ENCODE peak calls at places on chromosomes 12 and 14, in ten cellular contexts. Q, I, C, Y, D, T, R, H, V and U are unnamed samples.

GRCh38 chr14:39266589-39266870 is 32.8 kb downstream of the MIA2 start:
- DNase-seq in Y (peak; percentile 51), D (no peak), V (peak; percentile 88), R (peak; percentile 91), T (peak; percentile 73), H (no peak), C (peak; percentile 59), I (peak; percentile 67), Q (no peak), U (no peak)

GRCh38 chr12:88590851-88591250 is 10.6 kb upstream of the KITLG start:
- DNase-seq in T (no peak), H (no peak), R (no peak), Y (no peak), C (peak; percentile 37), D (no peak), Q (no peak), I (no peak), V (no peak), U (no peak)

GRCh38 chr12:80086025-80086424 is 13.3 kb upstream of the OTOGL start:
- DNase-seq in D (no peak), V (no peak), T (no peak), R (no peak), Q (no peak), H (no peak), Y (no peak), I (no peak), C (no peak), U (no peak)

GRCh38 chr12:114902665-114903393 is 218.9 kb upstream of the TBX3 start:
- DNase-seq in V (no peak), Y (no peak), R (no peak), H (no peak), T (peak; percentile 87), I (no peak), C (peak; percentile 47), Q (no peak), D (peak; percentile 68), U (no peak)

GRCh38 chr14:81550001-81550642 is 16.5 kb upstream of the SEL1L start:
- DNase-seq in V (no peak), H (no peak), C (no peak), D (no peak), Y (no peak), I (no peak), T (no peak), Q (no peak), R (no peak), U (no peak)

GRCh38 chr12:62438098-62438692 is 28.4 kb upstream of the MON2 start:
- DNase-seq in Q (peak; percentile 44), H (peak; percentile 67), I (peak; percentile 42), T (peak; percentile 66), Y (peak; percentile 32), C (peak; percentile 65), V (no peak), R (peak; percentile 80), D (peak; percentile 78), U (peak; percentile 51)

GRCh38 chr14:78071016-78071549 is 99.1 kb upstream of the NRXN3 start:
- DNase-seq in D (no peak), H (no peak), Y (no peak), Q (no peak), V (no peak), I (no peak), R (no peak), C (no peak), T (no peak), U (no peak)

GRCh38 chr12:5032821-5033220 is 10.9 kb upstream of the KCNA5 start:
- DNase-seq in Q (no peak), V (no peak), H (no peak), D (no peak), R (no peak), I (no peak), C (no peak), T (no peak), Y (no peak), U (no peak)

GRCh38 chr14:19974844-19975243 is 547 bp upstream of the OR4K15 start:
- DNase-seq in T (no peak), V (no peak), R (no peak), C (no peak), I (no peak), D (no peak), Y (no peak), H (no peak), Q (no peak), U (peak; percentile 68)

GRCh38 chr14:32761381-32761968 is 177.2 kb upstream of the NPAS3 start:
- DNase-seq in T (peak; percentile 67), H (no peak), V (no peak), Q (no peak), Y (no peak), I (no peak), C (peak; percentile 5), D (peak; percentile 58), R (no peak), U (no peak)

GRCh38 chr12:56143225-56143624 is 9.2 kb upstream of the MYL6B start:
- DNase-seq in R (no peak), H (no peak), C (no peak), I (no peak), V (no peak), D (no peak), Y (no peak), Q (no peak), T (no peak), U (no peak)

GRCh38 chr12:92961949-92962348 is 32.9 kb upstream of the EEA1 start:
- DNase-seq in D (peak; percentile 53), V (no peak), T (no peak), I (no peak), R (no peak), H (no peak), Q (no peak), C (no peak), Y (no peak), U (no peak)

GRCh38 chr12:11705010-11705409 is 55.5 kb downstream of the ETV6 start:
- DNase-seq in Y (no peak), C (peak; percentile 88), I (no peak), R (no peak), V (no peak), D (peak; percentile 94), Q (no peak), T (peak; percentile 96), H (no peak), U (no peak)

GRCh38 chr12:64903738-64904137 is 79.3 kb downstream of the TBC1D30 start:
- DNase-seq in Y (no peak), C (peak; percentile 16), D (peak; percentile 53), Q (no peak), V (no peak), T (peak; percentile 50), I (no peak), H (no peak), R (no peak), U (no peak)

GRCh38 chr12:115411121-115411520 is 727.1 kb upstream of the TBX3 start:
- DNase-seq in H (no peak), C (no peak), R (no peak), T (no peak), I (no peak), Q (no peak), V (no peak), D (peak; percentile 74), Y (no peak), U (no peak)

GRCh38 chr12:105933671-105934665 is 204.8 kb downstream of the NUAK1 start:
- DNase-seq in T (peak; percentile 99), R (peak; percentile 47), C (peak; percentile 95), Q (no peak), Y (peak; percentile 54), H (no peak), I (peak; percentile 35), D (peak; percentile 97), V (peak; percentile 92), U (no peak)

GRCh38 chr12:8605057-8605456 is 7.6 kb downstream of the AICDA start:
- DNase-seq in R (no peak), I (no peak), H (no peak), Q (no peak), Y (no peak), D (no peak), V (peak; percentile 60), T (no peak), C (no peak), U (no peak)

GRCh38 chr14:93303659-93304058 is 29.2 kb downstream of the BTBD7 start:
- DNase-seq in V (no peak), C (no peak), H (no peak), T (peak; percentile 30), I (no peak), R (no peak), Y (no peak), Q (no peak), D (no peak), U (no peak)

GRCh38 chr14:80946187-80946586 is 4.6 kb upstream of the CEP128 start:
- DNase-seq in D (no peak), Y (no peak), H (no peak), T (peak; percentile 64), R (no peak), V (no peak), C (no peak), I (no peak), Q (no peak), U (no peak)

DNA sequence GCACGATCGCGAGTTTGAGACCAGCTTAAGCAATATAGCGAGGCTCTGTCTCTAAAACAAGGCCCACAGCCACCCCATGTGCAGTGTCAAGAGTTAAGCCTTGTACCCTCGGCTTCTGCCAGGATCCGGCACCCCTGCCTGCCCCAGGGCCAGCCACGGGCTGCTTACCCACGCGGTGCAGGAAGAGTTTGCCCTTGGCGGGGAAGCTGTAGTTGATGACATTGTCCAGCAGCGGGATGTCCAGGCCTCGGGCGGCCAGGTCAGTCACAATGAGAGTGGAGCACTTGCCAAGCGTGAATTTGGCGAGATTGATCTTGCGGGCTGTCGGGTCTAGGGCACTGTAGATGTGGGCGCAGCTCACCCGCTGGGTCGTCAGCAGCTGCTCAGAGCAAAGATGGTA is 13.1 kb downstream of the DDX54 start:
- DNase-seq in I (no peak), H (no peak), Y (no peak), C (no peak), V (no peak), T (no peak), Q (no peak), R (no peak), D (no peak), U (no peak)
- H3K4me3 ChIP-seq in I (no peak overlapping the region), H (no peak overlapping the region), Y (no peak overlapping the region), C (no peak overlapping the region), V (no peak overlapping the region), T (no peak overlapping the region), Q (no peak overlapping the region), R (no peak overlapping the region), D (no peak overlapping the region), U (no peak overlapping the region)

GRCh38 chr12:24560192-24560591 is 388.7 kb downstream of the BCAT1 start:
- DNase-seq in Q (no peak), C (peak; percentile 74), D (peak; percentile 41), I (no peak), Y (no peak), T (no peak), R (no peak), H (no peak), V (no peak), U (no peak)
- H3K4me3 ChIP-seq in Q (no peak overlapping the region), C (peak overlapping the region; percentile 93), D (peak overlapping the region; percentile 87), I (no peak overlapping the region), Y (peak overlapping the region; percentile 77), T (no peak overlapping the region), R (no peak overlapping the region), H (peak overlapping the region; percentile 94), V (no peak overlapping the region), U (no peak overlapping the region)

GRCh38 chr14:98932436-98933325 is 339.3 kb downstream of the BCL11B start:
- DNase-seq in R (no peak), T (no peak), Y (peak; percentile 7), V (no peak), C (no peak), H (no peak), Q (no peak), I (no peak), D (no peak), U (no peak)
- H3K4me3 ChIP-seq in R (no peak overlapping the region), T (no peak overlapping the region), Y (no peak overlapping the region), V (no peak overlapping the region), C (no peak overlapping the region), H (no peak overlapping the region), Q (no peak overlapping the region), I (no peak overlapping the region), D (no peak overlapping the region), U (no peak overlapping the region)

GRCh38 chr14:70812124-70812818 is 3.0 kb upstream of the MAP3K9 start:
- DNase-seq in Y (no peak), T (no peak), H (no peak), I (peak; percentile 53), V (no peak), R (no peak), C (no peak), Q (no peak), D (no peak), U (no peak)
- H3K4me3 ChIP-seq in Y (no peak overlapping the region), T (no peak overlapping the region), H (no peak overlapping the region), I (no peak overlapping the region), V (no peak overlapping the region), R (no peak overlapping the region), C (no peak overlapping the region), Q (no peak overlapping the region), D (no peak overlapping the region), U (no peak overlapping the region)